ENCODE peak calls at places on chromosomes 16 and 17, in five cellular contexts. P is body of pancreas, H is heart left ventricle, O is A549, C is esophagus squamous epithelium. N is an unnamed sample.

GRCh38 chr17:8393470-8394231 is 4.0 kb downstream of the RNF222 start:
- DNase-seq in P (no peak), H (no peak), O (no peak), C (no peak), N (no peak)

GRCh38 chr16:84084570-84085270 is 32.0 kb downstream of the MBTPS1 start:
- DNase-seq in P (peak; percentile 82), H (peak; percentile 71), O (peak; percentile 89), C (no peak), N (peak; percentile 81)

GRCh38 chr16:19926449-19927390 is 42.1 kb upstream of the GPRC5B start:
- DNase-seq in P (no peak), H (no peak), O (no peak), C (no peak), N (no peak)

GRCh38 chr17:18217412-18218015 is 7.9 kb upstream of the LLGL1 start:
- DNase-seq in P (peak; percentile 86), H (peak; percentile 79), O (peak; percentile 97), C (no peak), N (peak; percentile 80)

GRCh38 chr16:31476305-31477219 is 4.6 kb downstream of the TGFB1I1 start:
- DNase-seq in P (peak; percentile 94), H (peak; percentile 80), O (no peak), C (peak; percentile 44), N (peak; percentile 79)

GRCh38 chr17:8166731-8167130 is 4.0 kb upstream of the VAMP2 start:
- DNase-seq in P (no peak), H (peak; percentile 9), O (no peak), C (no peak), N (no peak)

GRCh38 chr16:84585886-84586285 is 32.0 kb downstream of the COTL1 start:
- DNase-seq in P (no peak), H (no peak), O (peak; percentile 40), C (no peak), N (peak; percentile 46)

GRCh38 chr17:58308985-58309917 is 19.3 kb downstream of the TSPOAP1 start:
- DNase-seq in P (no peak), H (no peak), O (no peak), C (no peak), N (no peak)

GRCh38 chr17:16926591-16927451 is 45.1 kb downstream of the TNFRSF13B start:
- DNase-seq in P (no peak), H (no peak), O (no peak), C (no peak), N (no peak)

GRCh38 chr16:86045601-86045971 is 146.6 kb downstream of the IRF8 start:
- DNase-seq in P (no peak), H (no peak), O (no peak), C (no peak), N (peak; percentile 56)

GRCh38 chr17:64212122-64212521 is 50.9 kb downstream of the TEX2 start:
- DNase-seq in P (no peak), H (no peak), O (no peak), C (no peak), N (no peak)

GRCh38 chr17:40062347-40063033 is at the start of gene THRA:
- DNase-seq in P (peak; percentile 84), H (peak; percentile 88), O (peak; percentile 68), C (no peak), N (no peak)

GRCh38 chr17:4498461-4499397 is at the start of gene SPNS2:
- DNase-seq in P (peak; percentile 84), H (peak; percentile 82), O (peak; percentile 93), C (no peak), N (peak; percentile 69)

GRCh38 chr17:4500188-4500565 is 1.5 kb downstream of the SPNS2 start:
- DNase-seq in P (peak; percentile 40), H (no peak), O (peak; percentile 35), C (no peak), N (no peak)

GRCh38 chr17:4497101-4497824 is 1.4 kb upstream of the SPNS2 start:
- DNase-seq in P (peak; percentile 65), H (no peak), O (peak; percentile 40), C (no peak), N (no peak)

GRCh38 chr17:4501295-4501949 is 2.7 kb downstream of the SPNS2 start:
- DNase-seq in P (no peak), H (no peak), O (no peak), C (no peak), N (no peak)

DNA sequence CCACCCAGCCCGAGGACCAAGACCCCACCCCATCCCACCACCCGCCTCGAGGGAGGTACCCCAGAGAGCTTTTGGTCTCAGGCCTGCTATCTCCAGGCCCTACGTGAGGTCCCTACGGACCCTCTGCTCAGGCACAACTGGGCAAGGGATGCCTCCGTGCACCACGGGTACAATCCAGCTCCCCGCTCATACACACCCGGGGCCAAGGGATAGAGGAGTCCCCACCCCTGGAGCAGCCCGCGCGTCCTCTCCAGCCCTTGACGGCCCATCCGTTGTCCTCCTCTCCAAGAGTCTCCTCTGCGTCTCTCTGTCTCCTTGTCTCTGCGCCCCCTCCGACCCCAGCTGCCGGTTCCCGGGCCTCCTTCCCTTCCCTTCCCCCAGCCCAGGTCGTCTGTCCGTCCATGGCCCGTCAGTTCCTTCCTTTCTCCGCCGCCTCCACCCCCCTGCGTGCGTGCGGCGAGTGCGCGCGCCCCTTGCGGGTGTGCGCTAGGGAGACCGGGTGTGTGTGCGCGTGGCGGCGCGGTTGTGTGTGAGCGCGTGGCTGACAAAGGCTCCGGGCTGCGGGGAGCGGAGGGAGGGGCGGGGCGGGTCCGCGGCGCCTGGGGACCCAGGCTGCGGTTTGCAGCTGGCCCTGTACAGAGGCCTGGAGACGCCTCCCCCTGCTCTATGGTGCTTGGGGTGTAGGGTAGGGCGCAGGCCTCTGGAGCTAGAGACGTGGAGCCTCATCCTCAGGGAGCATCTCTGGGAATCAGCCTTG is 928 bp downstream of the SPNS2 start:
- DNase-seq in P (peak; percentile 34), H (peak; percentile 52), O (peak; percentile 38), C (no peak), N (no peak)
- H3K4me1 ChIP-seq in P (peaks cover 69% of the 10 kb centered on the region), H (peaks cover 10% of the 10 kb centered on the region), O (peaks cover 25% of the 10 kb centered on the region), C (peaks cover 24% of the 10 kb centered on the region), N (no peaks in the 10 kb centered on the region)

GRCh38 chr17:78127888-78128615 is 503 bp downstream of the TMC6 start:
- DNase-seq in P (peak; percentile 58), H (no peak), O (peak; percentile 45), C (no peak), N (peak; percentile 80)

GRCh38 chr17:78126895-78127239 is 1.7 kb downstream of the TMC6 start:
- DNase-seq in P (no peak), H (no peak), O (no peak), C (no peak), N (no peak)

GRCh38 chr17:78125976-78126894 is 2.3 kb downstream of the TMC6 start:
- DNase-seq in P (no peak), H (peak; percentile 83), O (no peak), C (no peak), N (no peak)

GRCh38 chr17:78128616-78129384 is at the start of gene TMC6:
- DNase-seq in P (peak; percentile 78), H (peak; percentile 72), O (peak; percentile 74), C (no peak), N (peak; percentile 91)

GRCh38 chr17:78127240-78127887 is 1.2 kb downstream of the TMC6 start:
- DNase-seq in P (peak; percentile 68), H (peak; percentile 88), O (no peak), C (no peak), N (no peak)
- H3K4me3 ChIP-seq in P (peak overlapping the region; percentile 35), H (peak overlapping the region; percentile 93), O (peak overlapping the region; percentile 79), C (peak overlapping the region; percentile 66), N (peak overlapping the region; percentile 58)

DNA sequence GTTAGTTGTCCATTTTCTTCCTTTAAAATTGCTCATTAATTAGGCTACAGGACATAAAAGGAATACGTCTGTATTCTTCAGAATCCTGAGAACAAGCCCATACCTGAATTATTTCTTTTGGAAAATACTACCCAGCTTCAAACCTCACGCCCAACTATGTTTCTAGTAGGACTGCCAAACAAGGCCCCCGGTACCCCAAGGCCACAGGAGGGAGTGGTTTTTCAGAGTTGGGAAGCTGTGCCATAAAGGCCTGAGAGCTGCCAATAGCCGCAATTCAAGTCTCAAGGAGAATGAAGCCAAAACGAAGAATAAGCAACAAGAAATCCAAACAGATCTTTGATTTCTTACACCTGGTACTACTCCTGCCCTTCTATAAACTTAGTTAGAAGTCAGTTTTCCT is 48.3 kb downstream of the UBE2G1 start:
- DNase-seq in P (peak; percentile 66), H (no peak), O (no peak), C (no peak), N (no peak)
- H3K4me1 ChIP-seq in P (peaks cover 45% of the 10 kb centered on the region), H (peaks cover 17% of the 10 kb centered on the region), O (peaks cover 29% of the 10 kb centered on the region), C (peaks cover 25% of the 10 kb centered on the region), N (no peaks in the 10 kb centered on the region)

GRCh38 chr17:66655861-66656260 is 179.1 kb upstream of the CACNG5 start:
- DNase-seq in P (no peak), H (no peak), O (no peak), C (no peak), N (no peak)
- H3K4me3 ChIP-seq in P (no peak overlapping the region), H (no peak overlapping the region), O (no peak overlapping the region), C (no peak overlapping the region), N (no peak overlapping the region)

DNA sequence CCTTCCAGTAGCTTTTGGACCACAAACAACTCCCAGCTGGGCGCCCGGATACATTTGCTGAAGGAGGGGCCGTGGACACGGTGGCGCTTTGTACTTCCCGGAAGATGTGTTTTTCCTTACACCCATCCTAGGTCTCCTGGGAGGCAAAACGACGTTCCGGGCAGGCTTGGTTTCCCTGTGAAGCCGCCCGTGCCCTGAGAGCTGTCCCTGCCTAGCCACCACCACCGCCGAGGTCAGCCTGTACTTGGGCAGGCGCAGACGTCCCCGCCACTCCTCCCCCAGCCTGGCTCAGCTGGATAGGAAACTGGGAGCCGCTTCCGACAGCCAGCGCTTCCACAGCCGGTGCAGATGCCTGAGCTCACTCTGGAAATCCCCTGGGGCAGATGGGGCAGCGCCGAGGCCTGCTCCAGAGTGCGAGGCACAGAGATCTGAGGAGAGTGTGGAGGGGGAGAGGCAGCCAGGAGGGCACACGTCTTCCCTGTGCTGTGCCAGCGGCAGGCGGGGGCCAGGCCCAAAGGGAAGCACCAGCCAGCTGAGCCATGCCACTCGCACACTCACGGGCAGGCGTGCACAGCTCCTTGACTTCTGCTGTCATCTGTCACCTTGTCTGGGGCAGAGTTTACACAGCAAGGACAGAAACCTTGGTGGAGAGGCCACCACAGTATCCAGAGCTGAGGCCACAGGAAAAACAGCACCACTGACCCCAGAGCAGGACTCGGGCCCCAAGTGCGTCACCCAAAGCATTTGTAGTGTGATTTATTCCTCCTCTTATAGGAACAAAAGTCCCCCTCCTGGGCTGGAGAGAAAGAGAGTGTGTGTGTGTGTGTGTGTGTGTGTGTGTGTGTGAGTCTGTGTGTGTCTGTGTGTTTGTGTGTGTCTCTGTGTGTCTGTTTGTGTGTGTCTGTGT is 3.0 kb downstream of the RHBDF2 start:
- DNase-seq in P (peak; percentile 90), H (peak; percentile 93), O (peak; percentile 75), C (no peak), N (no peak)
- H3K4me1 ChIP-seq in P (peaks cover 78% of the 10 kb centered on the region), H (peaks cover 48% of the 10 kb centered on the region), O (peaks cover 41% of the 10 kb centered on the region), C (peaks cover 44% of the 10 kb centered on the region), N (peaks cover 33% of the 10 kb centered on the region)

DNA sequence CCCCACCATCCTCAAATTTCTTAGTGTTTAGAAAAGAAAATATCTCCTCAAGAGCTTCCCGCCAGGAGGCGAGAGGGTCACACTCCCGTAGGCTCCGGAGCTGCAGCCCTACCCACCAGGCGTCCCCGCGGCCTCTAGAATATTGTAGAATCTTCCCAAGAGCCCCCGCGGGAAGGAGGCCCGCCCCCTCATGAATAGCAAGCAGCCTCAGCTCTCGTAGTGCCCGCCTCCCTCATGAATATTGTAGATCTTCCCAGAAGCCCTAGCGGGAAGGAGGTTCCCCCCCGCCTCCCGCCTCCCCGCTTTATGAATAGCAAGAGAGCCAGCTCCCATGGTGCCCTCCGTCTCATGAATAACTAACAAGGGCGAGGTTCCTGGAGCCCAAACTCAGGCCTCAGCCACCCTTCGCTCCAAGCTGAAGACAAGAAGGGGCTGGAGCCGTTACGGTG is at the start of gene FBXO47:
- DNase-seq in P (peak; percentile 96), H (peak; percentile 97), O (peak; percentile 92), C (peak; percentile 64), N (peak; percentile 95)
- H3K4me3 ChIP-seq in P (no peak within 1 kb of the TSS), H (peak within 1 kb of the TSS; percentile 45), O (peak within 1 kb of the TSS; percentile 44), C (peak within 1 kb of the TSS; percentile 33), N (peak within 1 kb of the TSS; percentile 46)

GRCh38 chr17:21297597-21297996 is 13.1 kb downstream of the MAP2K3 start:
- DNase-seq in P (no peak), H (no peak), O (no peak), C (no peak), N (no peak)
- H3K4me1 ChIP-seq in P (peaks cover 17% of the 10 kb centered on the region), H (peaks cover 15% of the 10 kb centered on the region), O (no peaks in the 10 kb centered on the region), C (peaks cover 8% of the 10 kb centered on the region), N (no peaks in the 10 kb centered on the region)